ENCODE peak calls at places on chromosomes 4 and X, in eight cellular contexts. One of them, this sample, is unnamed.

GRCh38 chr4:104015680-104016079 is 295.9 kb upstream of the TACR3 start:
- DNase-seq in testis: peak
- DNase-seq in foreskin fibroblast: no peak
- DNase-seq in RWPE2: no peak
- DNase-seq in fibroblast of the aortic adventitia: no peak
- DNase-seq in neural progenitor cell: peak
- DNase-seq in tibial nerve: no peak
- DNase-seq in AG04449: no peak
- DNase-seq in this sample: no peak

GRCh38 chrX:154529206-154529612 is 13.2 kb upstream of the FAM3A start:
- DNase-seq in AG04449: no peak
- DNase-seq in foreskin fibroblast: no peak
- DNase-seq in testis: peak
- DNase-seq in fibroblast of the aortic adventitia: peak
- DNase-seq in RWPE2: no peak
- DNase-seq in tibial nerve: no peak
- DNase-seq in neural progenitor cell: no peak
- DNase-seq in this sample: no peak

GRCh38 chr4:82797048-82797590 is 1.5 kb downstream of the SCD5 start:
- DNase-seq in testis: no peak
- DNase-seq in AG04449: no peak
- DNase-seq in neural progenitor cell: peak
- DNase-seq in fibroblast of the aortic adventitia: no peak
- DNase-seq in tibial nerve: no peak
- DNase-seq in RWPE2: no peak
- DNase-seq in foreskin fibroblast: no peak
- DNase-seq in this sample: no peak

GRCh38 chr4:147103403-147103946 is 157.8 kb upstream of the TTC29 start:
- DNase-seq in testis: peak
- DNase-seq in fibroblast of the aortic adventitia: peak
- DNase-seq in AG04449: peak
- DNase-seq in RWPE2: no peak
- DNase-seq in foreskin fibroblast: peak
- DNase-seq in tibial nerve: peak
- DNase-seq in neural progenitor cell: no peak
- DNase-seq in this sample: peak

GRCh38 chrX:16882702-16883486 is 12.7 kb upstream of the RBBP7 start:
- DNase-seq in AG04449: no peak
- DNase-seq in foreskin fibroblast: peak
- DNase-seq in fibroblast of the aortic adventitia: peak
- DNase-seq in tibial nerve: peak
- DNase-seq in RWPE2: no peak
- DNase-seq in testis: peak
- DNase-seq in neural progenitor cell: peak
- DNase-seq in this sample: no peak

GRCh38 chrX:132750312-132751042 is 208.0 kb downstream of the HS6ST2 start:
- DNase-seq in AG04449: no peak
- DNase-seq in fibroblast of the aortic adventitia: no peak
- DNase-seq in tibial nerve: no peak
- DNase-seq in RWPE2: no peak
- DNase-seq in foreskin fibroblast: no peak
- DNase-seq in neural progenitor cell: no peak
- DNase-seq in testis: no peak
- DNase-seq in this sample: no peak

GRCh38 chr4:124863039-124863545 is 150.6 kb upstream of the ANKRD50 start:
- DNase-seq in RWPE2: no peak
- DNase-seq in tibial nerve: no peak
- DNase-seq in neural progenitor cell: no peak
- DNase-seq in AG04449: no peak
- DNase-seq in fibroblast of the aortic adventitia: no peak
- DNase-seq in testis: no peak
- DNase-seq in foreskin fibroblast: no peak
- DNase-seq in this sample: no peak

GRCh38 chr4:4606321-4606720 is 64.5 kb upstream of the STX18 start:
- DNase-seq in testis: no peak
- DNase-seq in fibroblast of the aortic adventitia: no peak
- DNase-seq in AG04449: no peak
- DNase-seq in foreskin fibroblast: peak
- DNase-seq in neural progenitor cell: no peak
- DNase-seq in tibial nerve: no peak
- DNase-seq in RWPE2: no peak
- DNase-seq in this sample: peak

GRCh38 chr4:22504931-22505330 is 10.9 kb downstream of the ADGRA3 start:
- DNase-seq in testis: no peak
- DNase-seq in tibial nerve: no peak
- DNase-seq in neural progenitor cell: no peak
- DNase-seq in RWPE2: no peak
- DNase-seq in fibroblast of the aortic adventitia: no peak
- DNase-seq in AG04449: no peak
- DNase-seq in foreskin fibroblast: no peak
- DNase-seq in this sample: no peak

GRCh38 chrX:149717803-149718202 is 5.9 kb downstream of the MAGEA11 start:
- DNase-seq in RWPE2: no peak
- DNase-seq in tibial nerve: no peak
- DNase-seq in testis: no peak
- DNase-seq in fibroblast of the aortic adventitia: no peak
- DNase-seq in foreskin fibroblast: no peak
- DNase-seq in neural progenitor cell: no peak
- DNase-seq in AG04449: no peak
- DNase-seq in this sample: no peak

GRCh38 chr4:142824368-142824767 is 21.7 kb downstream of the INPP4B start:
- DNase-seq in RWPE2: no peak
- DNase-seq in foreskin fibroblast: peak
- DNase-seq in AG04449: no peak
- DNase-seq in fibroblast of the aortic adventitia: peak
- DNase-seq in testis: no peak
- DNase-seq in neural progenitor cell: no peak
- DNase-seq in tibial nerve: no peak
- DNase-seq in this sample: no peak

GRCh38 chrX:30513284-30513683 is 64.3 kb downstream of the TASL start:
- DNase-seq in neural progenitor cell: peak
- DNase-seq in foreskin fibroblast: no peak
- DNase-seq in fibroblast of the aortic adventitia: peak
- DNase-seq in testis: no peak
- DNase-seq in AG04449: no peak
- DNase-seq in RWPE2: no peak
- DNase-seq in tibial nerve: no peak
- DNase-seq in this sample: no peak

GRCh38 chr4:14716622-14717021 is 285.7 kb upstream of the CPEB2 start:
- DNase-seq in AG04449: no peak
- DNase-seq in testis: no peak
- DNase-seq in foreskin fibroblast: no peak
- DNase-seq in fibroblast of the aortic adventitia: no peak
- DNase-seq in RWPE2: no peak
- DNase-seq in neural progenitor cell: no peak
- DNase-seq in tibial nerve: no peak
- DNase-seq in this sample: no peak

GRCh38 chr4:8225704-8226443 is 26.8 kb downstream of the SH3TC1 start:
- DNase-seq in testis: no peak
- DNase-seq in foreskin fibroblast: no peak
- DNase-seq in AG04449: no peak
- DNase-seq in fibroblast of the aortic adventitia: no peak
- DNase-seq in RWPE2: no peak
- DNase-seq in tibial nerve: no peak
- DNase-seq in neural progenitor cell: peak
- DNase-seq in this sample: no peak

GRCh38 chr4:73446336-73446938 is 10.4 kb downstream of the AFP start:
- DNase-seq in AG04449: no peak
- DNase-seq in fibroblast of the aortic adventitia: peak
- DNase-seq in RWPE2: no peak
- DNase-seq in tibial nerve: no peak
- DNase-seq in neural progenitor cell: peak
- DNase-seq in testis: peak
- DNase-seq in foreskin fibroblast: peak
- DNase-seq in this sample: peak

GRCh38 chr4:60757986-60758385 is 442.1 kb upstream of the ADGRL3 start:
- DNase-seq in RWPE2: no peak
- DNase-seq in neural progenitor cell: no peak
- DNase-seq in AG04449: no peak
- DNase-seq in foreskin fibroblast: no peak
- DNase-seq in testis: no peak
- DNase-seq in fibroblast of the aortic adventitia: peak
- DNase-seq in tibial nerve: no peak
- DNase-seq in this sample: no peak

GRCh38 chr4:7411491-7411890 is 23.2 kb downstream of the PSAPL1 start:
- DNase-seq in fibroblast of the aortic adventitia: no peak
- DNase-seq in AG04449: no peak
- DNase-seq in neural progenitor cell: no peak
- DNase-seq in testis: no peak
- DNase-seq in RWPE2: no peak
- DNase-seq in foreskin fibroblast: no peak
- DNase-seq in tibial nerve: no peak
- DNase-seq in this sample: no peak

GRCh38 chr4:80201326-80202151 is 4.2 kb downstream of the PRDM8 start:
- DNase-seq in RWPE2: no peak
- DNase-seq in fibroblast of the aortic adventitia: peak
- DNase-seq in foreskin fibroblast: peak
- DNase-seq in testis: no peak
- DNase-seq in neural progenitor cell: peak
- DNase-seq in tibial nerve: no peak
- DNase-seq in AG04449: no peak
- DNase-seq in this sample: no peak

GRCh38 chr4:181525641-181526040 is 717.6 kb upstream of the TENM3 start:
- DNase-seq in tibial nerve: no peak
- DNase-seq in fibroblast of the aortic adventitia: no peak
- DNase-seq in RWPE2: no peak
- DNase-seq in foreskin fibroblast: no peak
- DNase-seq in neural progenitor cell: peak
- DNase-seq in testis: no peak
- DNase-seq in AG04449: no peak
- DNase-seq in this sample: peak

DNA sequence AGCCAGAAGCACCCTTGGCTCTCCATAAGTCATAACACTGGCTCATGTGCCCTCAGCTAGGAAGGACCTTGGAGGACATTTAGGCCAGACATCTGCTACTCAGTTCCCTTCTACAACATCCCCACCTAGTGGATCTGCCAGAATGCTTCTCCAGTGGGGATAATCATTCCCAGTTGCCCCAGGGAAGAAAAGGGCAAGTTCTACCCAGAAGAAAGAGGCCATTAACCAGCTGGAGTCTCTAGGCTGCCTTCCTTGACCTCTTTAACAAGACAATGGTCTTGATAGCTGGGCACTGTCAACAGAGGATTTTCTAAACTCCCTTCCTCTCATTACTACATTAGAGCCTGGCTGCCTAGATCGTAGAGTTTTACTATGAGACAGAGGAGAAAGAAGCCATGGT is 42.0 kb downstream of the LGI2 start:
- DNase-seq in RWPE2: no peak
- DNase-seq in neural progenitor cell: peak
- DNase-seq in AG04449: no peak
- DNase-seq in foreskin fibroblast: peak
- DNase-seq in tibial nerve: no peak
- DNase-seq in testis: peak
- DNase-seq in fibroblast of the aortic adventitia: peak
- DNase-seq in this sample: no peak
- H3K4me3 ChIP-seq in RWPE2: no peak
- H3K4me3 ChIP-seq in neural progenitor cell: no peak
- H3K4me3 ChIP-seq in AG04449: no peak
- H3K4me3 ChIP-seq in foreskin fibroblast: no peak
- H3K4me3 ChIP-seq in tibial nerve: no peak
- H3K4me3 ChIP-seq in testis: no peak
- H3K4me3 ChIP-seq in fibroblast of the aortic adventitia: no peak
- H3K4me3 ChIP-seq in this sample: no peak

GRCh38 chrX:7088968-7089615 is 58.4 kb upstream of the STS start:
- DNase-seq in fibroblast of the aortic adventitia: no peak
- DNase-seq in testis: no peak
- DNase-seq in RWPE2: no peak
- DNase-seq in foreskin fibroblast: no peak
- DNase-seq in neural progenitor cell: peak
- DNase-seq in tibial nerve: no peak
- DNase-seq in AG04449: no peak
- DNase-seq in this sample: no peak
- TF ChIP-seq CTCF in fibroblast of the aortic adventitia: no peak
- TF ChIP-seq CTCF in testis: no peak
- TF ChIP-seq CTCF in RWPE2: no peak
- TF ChIP-seq CTCF in foreskin fibroblast: no peak
- TF ChIP-seq CTCF in neural progenitor cell: peak
- TF ChIP-seq CTCF in tibial nerve: no peak
- TF ChIP-seq CTCF in AG04449: no peak
- TF ChIP-seq CTCF in this sample: peak

DNA sequence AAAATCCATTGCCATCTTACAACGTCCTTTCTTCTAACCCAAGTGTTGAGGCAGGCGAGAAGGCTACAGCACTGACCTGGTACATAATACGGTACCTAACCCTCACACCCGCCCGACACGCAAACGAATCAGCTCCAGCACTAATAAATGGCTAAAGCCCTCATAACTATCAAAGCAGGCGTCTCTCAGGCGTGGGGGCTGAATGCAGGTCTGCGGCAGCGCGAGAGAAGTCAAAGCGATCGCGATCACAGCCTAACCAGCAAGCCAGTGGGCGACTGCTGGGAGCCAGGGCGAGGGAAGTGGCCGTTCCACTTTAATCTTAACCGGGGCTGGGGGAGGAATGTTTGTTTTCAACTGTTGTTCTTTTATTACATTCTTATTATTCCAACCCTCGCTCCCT is 1.5 kb downstream of the CDX4 start:
- DNase-seq in testis: no peak
- DNase-seq in foreskin fibroblast: no peak
- DNase-seq in tibial nerve: no peak
- DNase-seq in neural progenitor cell: peak
- DNase-seq in fibroblast of the aortic adventitia: no peak
- DNase-seq in AG04449: no peak
- DNase-seq in RWPE2: no peak
- DNase-seq in this sample: no peak
- H3K4me3 ChIP-seq in testis: no peak
- H3K4me3 ChIP-seq in foreskin fibroblast: no peak
- H3K4me3 ChIP-seq in tibial nerve: no peak
- H3K4me3 ChIP-seq in neural progenitor cell: peak
- H3K4me3 ChIP-seq in fibroblast of the aortic adventitia: no peak
- H3K4me3 ChIP-seq in AG04449: no peak
- H3K4me3 ChIP-seq in RWPE2: no peak
- H3K4me3 ChIP-seq in this sample: no peak

DNA sequence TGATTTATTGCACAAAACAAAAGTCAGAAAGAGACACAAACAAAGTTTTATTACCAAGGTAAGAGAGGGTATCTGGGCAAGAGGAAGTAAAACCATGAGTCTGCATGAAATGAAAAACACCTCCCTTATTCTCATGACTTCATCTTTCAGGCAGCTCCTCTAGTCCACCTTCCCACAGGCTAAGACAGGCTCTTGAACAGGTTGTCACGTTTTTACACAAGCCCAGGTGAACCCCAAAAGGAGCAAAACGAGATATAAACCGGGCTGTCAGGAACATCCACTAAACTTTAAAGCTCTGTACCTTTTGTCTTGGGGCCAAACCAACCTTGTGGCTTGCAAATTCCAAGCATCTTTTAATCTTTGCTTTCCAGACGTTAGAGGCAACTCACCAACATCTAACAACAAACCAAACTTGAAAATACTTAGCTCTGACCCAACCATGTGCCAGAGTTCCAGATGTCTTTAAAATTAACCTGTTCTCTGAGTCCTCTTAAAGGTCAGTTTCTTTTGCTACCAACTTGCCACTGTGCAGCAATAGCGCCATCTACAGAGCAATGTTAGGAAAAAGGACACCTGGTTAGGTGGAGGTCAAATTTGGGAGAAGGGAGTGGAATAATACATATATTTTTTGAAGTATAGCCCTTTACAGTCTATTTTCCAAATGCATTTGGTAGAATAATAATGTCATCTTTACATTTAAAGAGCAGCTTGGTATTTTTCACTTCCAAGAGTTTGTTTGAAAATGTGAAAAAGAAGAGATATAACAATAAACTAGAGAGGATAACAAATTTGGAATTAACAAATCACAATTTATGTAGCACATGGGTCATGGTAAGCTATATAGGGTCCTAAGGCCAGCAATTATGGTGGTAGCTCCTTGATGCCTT is 73.1 kb downstream of the QRFPR start:
- DNase-seq in AG04449: peak
- DNase-seq in foreskin fibroblast: peak
- DNase-seq in neural progenitor cell: peak
- DNase-seq in RWPE2: no peak
- DNase-seq in testis: peak
- DNase-seq in fibroblast of the aortic adventitia: peak
- DNase-seq in tibial nerve: no peak
- DNase-seq in this sample: peak
- TF ChIP-seq CTCF in AG04449: peak
- TF ChIP-seq CTCF in foreskin fibroblast: peak
- TF ChIP-seq CTCF in neural progenitor cell: peak
- TF ChIP-seq CTCF in RWPE2: peak
- TF ChIP-seq CTCF in testis: no peak
- TF ChIP-seq CTCF in fibroblast of the aortic adventitia: peak
- TF ChIP-seq CTCF in tibial nerve: no peak
- TF ChIP-seq CTCF in this sample: peak

This sample was measured in epithelial cell of proximal tubule.